ENCODE peak calls at places on chromosomes 4 and X, in ten cellular contexts. D, C, M, O, T, N, S, W, B and V are unnamed samples.

GRCh38 chr4:24557036-24558022 is 27.0 kb downstream of the DHX15 start:
- DNase-seq in D (no peak), C (no peak), M (no peak), O (no peak), T (no peak), N (no peak), S (no peak), W (peak; percentile 63), B (no peak), V (no peak)

GRCh38 chr4:149409186-149410056 is 406.2 kb downstream of the IQCM start:
- DNase-seq in D (no peak), C (no peak), M (no peak), O (no peak), T (no peak), N (peak; percentile 30), S (no peak), W (peak; percentile 38), B (no peak), V (no peak)

GRCh38 chrX:130680164-130681035 is 222.6 kb downstream of the ENOX2 start:
- DNase-seq in D (no peak), C (no peak), M (no peak), O (no peak), T (no peak), N (no peak), S (peak; percentile 68), W (peak; percentile 43), B (peak; percentile 34), V (no peak)

GRCh38 chr4:6916069-6916586 is 6.5 kb downstream of the TBC1D14 start:
- DNase-seq in D (no peak), C (no peak), M (no peak), O (no peak), T (no peak), N (no peak), S (no peak), W (no peak), B (no peak), V (no peak)

GRCh38 chrX:72001471-72001870 is 90.8 kb downstream of the NHSL2 start:
- DNase-seq in D (no peak), C (no peak), M (no peak), O (no peak), T (no peak), N (no peak), S (no peak), W (no peak), B (no peak), V (no peak)

GRCh38 chr4:4182835-4183568 is 43.7 kb downstream of the OTOP1 start:
- DNase-seq in D (no peak), C (no peak), M (peak; percentile 88), O (no peak), T (no peak), N (no peak), S (peak; percentile 57), W (no peak), B (no peak), V (no peak)

GRCh38 chr4:34271479-34272355 is 1972.6 kb downstream of the ARAP2 start:
- DNase-seq in D (no peak), C (no peak), M (no peak), O (no peak), T (no peak), N (no peak), S (no peak), W (no peak), B (no peak), V (no peak)

GRCh38 chrX:133414399-133415275 is 652 bp downstream of the GPC4 start:
- DNase-seq in D (no peak), C (no peak), M (no peak), O (no peak), T (no peak), N (no peak), S (no peak), W (no peak), B (peak; percentile 34), V (no peak)

GRCh38 chr4:113878718-113879117 is 100.7 kb downstream of the ARSJ start:
- DNase-seq in D (no peak), C (no peak), M (peak; percentile 59), O (no peak), T (no peak), N (no peak), S (peak; percentile 18), W (peak; percentile 57), B (no peak), V (no peak)

GRCh38 chr4:159227984-159228383 is 125.1 kb downstream of the RAPGEF2 start:
- DNase-seq in D (peak; percentile 35), C (no peak), M (no peak), O (no peak), T (peak; percentile 80), N (peak; percentile 65), S (peak; percentile 3), W (peak; percentile 92), B (peak; percentile 47), V (no peak)

GRCh38 chr4:1597021-1597931 is 86.8 kb downstream of the FAM53A start:
- DNase-seq in D (no peak), C (no peak), M (no peak), O (no peak), T (no peak), N (no peak), S (no peak), W (no peak), B (peak; percentile 7), V (no peak)

GRCh38 chr4:53693909-53694308 is 102.6 kb upstream of the LNX1 start:
- DNase-seq in D (no peak), C (no peak), M (no peak), O (no peak), T (no peak), N (peak; percentile 67), S (no peak), W (no peak), B (no peak), V (no peak)

GRCh38 chr4:86876894-86877685 is 15.1 kb downstream of the C4orf36 start:
- DNase-seq in D (no peak), C (no peak), M (no peak), O (no peak), T (no peak), N (no peak), S (no peak), W (no peak), B (no peak), V (no peak)

GRCh38 chrX:130413415-130413814 is 11.6 kb downstream of the RBMX2 start:
- DNase-seq in D (no peak), C (no peak), M (no peak), O (no peak), T (no peak), N (no peak), S (no peak), W (no peak), B (no peak), V (no peak)

GRCh38 chr4:26226978-26227377 is 93.8 kb upstream of the RBPJ start:
- DNase-seq in D (no peak), C (no peak), M (no peak), O (no peak), T (no peak), N (no peak), S (no peak), W (no peak), B (no peak), V (no peak)

GRCh38 chr4:26228883-26229282 is 91.9 kb upstream of the RBPJ start:
- DNase-seq in D (no peak), C (no peak), M (no peak), O (no peak), T (no peak), N (no peak), S (no peak), W (no peak), B (no peak), V (no peak)

GRCh38 chr4:26229974-26230373 is 90.8 kb upstream of the RBPJ start:
- DNase-seq in D (no peak), C (no peak), M (no peak), O (no peak), T (no peak), N (no peak), S (no peak), W (no peak), B (no peak), V (no peak)

GRCh38 chr4:26223160-26223559 is 97.7 kb upstream of the RBPJ start:
- DNase-seq in D (no peak), C (no peak), M (no peak), O (no peak), T (no peak), N (no peak), S (no peak), W (peak; percentile 81), B (no peak), V (no peak)

DNA sequence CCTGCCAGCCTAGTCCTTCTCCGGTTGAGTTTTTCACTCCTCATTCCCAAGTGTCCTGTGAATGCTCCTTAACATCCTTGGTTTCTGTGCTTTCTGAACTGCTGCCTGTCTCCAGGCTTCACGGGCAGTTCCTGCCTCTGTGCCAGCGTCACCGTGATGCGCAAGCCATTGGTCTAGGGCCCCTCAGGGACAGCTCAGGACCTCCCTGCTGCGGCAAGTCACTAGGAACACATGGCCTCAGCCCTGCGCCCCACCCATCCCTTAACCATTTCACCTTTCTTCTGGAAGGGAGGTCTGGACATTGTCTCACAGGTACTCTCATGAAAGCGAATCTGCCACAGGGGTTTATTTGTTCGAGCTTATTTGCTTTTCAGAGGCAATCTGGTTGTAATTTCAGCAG is 93.0 kb upstream of the RBPJ start:
- DNase-seq in D (no peak), C (no peak), M (no peak), O (no peak), T (no peak), N (no peak), S (no peak), W (no peak), B (no peak), V (no peak)
- H3K27me3 ChIP-seq in D (no peaks in the 10 kb centered on the region), C (no peaks in the 10 kb centered on the region), M (no peaks in the 10 kb centered on the region), O (no peaks in the 10 kb centered on the region), T (no peaks in the 10 kb centered on the region), N (no peaks in the 10 kb centered on the region), S (no peaks in the 10 kb centered on the region), W (no peaks in the 10 kb centered on the region), B (no peaks in the 10 kb centered on the region), V (no peaks in the 10 kb centered on the region)

GRCh38 chr4:150579591-150580234 is 2.2 kb upstream of the MAB21L2 start:
- DNase-seq in D (no peak), C (no peak), M (peak; percentile 72), O (no peak), T (no peak), N (no peak), S (no peak), W (peak; percentile 43), B (no peak), V (no peak)
- TF ChIP-seq POLR2A in D (no peak), C (no peak), M (no peak), O (no peak), T (no peak), N (no peak), S (no peak), W (no peak), B (no peak), V (no peak)

GRCh38 chr4:40579983-40580382 is 49.7 kb downstream of the RBM47 start:
- DNase-seq in D (no peak), C (no peak), M (no peak), O (no peak), T (no peak), N (no peak), S (no peak), W (peak; percentile 91), B (no peak), V (no peak)
- H3K4me1 ChIP-seq in D (peaks cover 5% of the 10 kb centered on the region), C (no peaks in the 10 kb centered on the region), M (no peaks in the 10 kb centered on the region), O (no peaks in the 10 kb centered on the region), T (peaks cover 34% of the 10 kb centered on the region), N (peaks cover 17% of the 10 kb centered on the region), S (peaks cover 30% of the 10 kb centered on the region), W (peaks cover 7% of the 10 kb centered on the region), B (peaks cover 5% of the 10 kb centered on the region), V (peaks cover 17% of the 10 kb centered on the region)

DNA sequence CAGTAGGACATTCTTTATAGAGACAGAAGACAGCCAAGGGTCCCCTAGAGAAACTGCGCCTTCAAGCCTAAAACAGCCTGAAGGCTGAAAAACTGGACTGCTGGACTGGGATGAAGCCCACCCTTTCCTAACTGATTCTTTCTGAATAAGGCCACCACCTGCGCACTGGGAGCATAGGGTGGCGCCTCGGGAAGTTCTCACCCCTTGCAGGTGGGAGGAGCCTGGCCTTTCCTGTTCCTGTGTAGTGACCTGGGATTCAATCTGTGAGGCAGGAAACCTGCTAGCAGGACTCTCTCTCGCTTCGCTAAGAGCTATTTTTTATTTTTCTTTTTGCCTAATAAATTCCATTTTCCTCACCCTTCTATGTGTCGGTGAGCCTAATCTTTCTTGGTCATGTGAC is 61.8 kb upstream of the KLHL13 start:
- DNase-seq in D (no peak), C (no peak), M (peak; percentile 41), O (no peak), T (no peak), N (no peak), S (no peak), W (no peak), B (no peak), V (no peak)
- H3K27me3 ChIP-seq in D (no peaks in the 10 kb centered on the region), C (no peaks in the 10 kb centered on the region), M (no peaks in the 10 kb centered on the region), O (no peaks in the 10 kb centered on the region), T (no peaks in the 10 kb centered on the region), N (peaks cover under 1% of the 10 kb centered on the region), S (no peaks in the 10 kb centered on the region), W (no peaks in the 10 kb centered on the region), B (no peaks in the 10 kb centered on the region), V (no peaks in the 10 kb centered on the region)